ENCODE peak calls at places on chromosomes 3 and 15, in seven cellular contexts. A is mesendoderm, U is heart right ventricle, P is cardiac muscle cell, M is colonic mucosa, D is body of pancreas, G is psoas muscle. N is an unnamed sample.

GRCh38 chr3:49351521-49352011 is 6.6 kb downstream of the GPX1 start:
- DNase-seq in G (no peak), M (no peak), P (peak), A (peak), D (no peak), U (no peak), N (peak)

GRCh38 chr15:77474987-77475385 is 54.3 kb downstream of the HMG20A start:
- DNase-seq in A (no peak), G (no peak), U (no peak), D (no peak), M (no peak), P (no peak), N (no peak)

GRCh38 chr3:154242766-154243165 is 81.5 kb downstream of the DHX36 start:
- DNase-seq in G (no peak), D (no peak), M (no peak), U (no peak), A (peak), P (no peak), N (no peak)

GRCh38 chr3:112605285-112605684 is 35.7 kb downstream of the CCDC80 start:
- DNase-seq in U (peak), A (peak), D (no peak), M (no peak), G (no peak), P (peak), N (no peak)

GRCh38 chr3:127665586-127665985 is 7.2 kb upstream of the ABTB1 start:
- DNase-seq in D (no peak), U (no peak), G (no peak), M (no peak), P (no peak), A (no peak), N (no peak)

GRCh38 chr3:32143849-32144757 is 37.7 kb downstream of the GPD1L start:
- DNase-seq in M (peak), A (peak), U (peak), P (peak), G (no peak), D (peak), N (peak)

GRCh38 chr3:65412591-65412990 is 626.1 kb downstream of the MAGI1 start:
- DNase-seq in U (peak), M (peak), G (peak), P (no peak), A (peak), D (peak), N (no peak)

GRCh38 chr3:81419196-81419595 is 342.2 kb downstream of the GBE1 start:
- DNase-seq in D (no peak), P (peak), G (no peak), U (no peak), M (no peak), A (no peak), N (no peak)

GRCh38 chr3:126345641-126346460 is 11.4 kb downstream of the KLF15 start:
- DNase-seq in D (no peak), G (peak), A (no peak), P (no peak), U (peak), M (peak), N (no peak)

GRCh38 chr3:57393957-57394356 is 101.5 kb upstream of the ASB14 start:
- DNase-seq in G (no peak), D (no peak), A (no peak), U (no peak), M (no peak), P (no peak), N (no peak)

GRCh38 chr3:136842294-136842693 is 19.7 kb upstream of the NCK1 start:
- DNase-seq in U (no peak), M (no peak), P (no peak), G (no peak), A (peak), D (no peak), N (no peak)

GRCh38 chr3:69998759-69999158 is 774 bp upstream of the SAMMSON start:
- DNase-seq in A (no peak), P (no peak), M (no peak), G (no peak), U (no peak), D (no peak), N (no peak)

GRCh38 chr15:38883987-38884386 is 319.4 kb upstream of the RASGRP1 start:
- DNase-seq in D (no peak), A (no peak), U (no peak), M (no peak), P (peak), G (no peak), N (no peak)

GRCh38 chr3:122794483-122794778 is 438 bp upstream of the SLC49A4 start:
- DNase-seq in P (no peak), G (no peak), M (no peak), D (no peak), A (no peak), U (no peak), N (no peak)

GRCh38 chr15:40336129-40337122 is 4.3 kb downstream of the CCDC9B start:
- DNase-seq in G (no peak), A (no peak), U (no peak), P (no peak), D (no peak), M (peak), N (no peak)

GRCh38 chr15:37002041-37002689 is 98.2 kb downstream of the MEIS2 start:
- DNase-seq in U (no peak), D (no peak), M (no peak), A (peak), P (no peak), G (no peak), N (no peak)

GRCh38 chr3:152729906-152730305 is 105.0 kb upstream of the P2RY1 start:
- DNase-seq in P (no peak), G (no peak), D (no peak), A (no peak), M (no peak), U (no peak), N (no peak)

GRCh38 chr3:174957081-174957480 is 97.9 kb downstream of the NAALADL2 start:
- DNase-seq in U (no peak), G (no peak), A (peak), P (no peak), D (no peak), M (no peak), N (peak)

GRCh38 chr3:135513106-135514063 is 452.1 kb upstream of the PPP2R3A start:
- DNase-seq in M (no peak), A (peak), P (peak), D (no peak), U (no peak), G (no peak), N (peak)

GRCh38 chr3:137709011-137709601 is 55.0 kb upstream of the SOX14 start:
- DNase-seq in M (no peak), D (no peak), G (no peak), U (no peak), A (peak), P (no peak), N (peak)

GRCh38 chr15:37981781-37982180 is 47.3 kb downstream of the TMCO5A start:
- DNase-seq in A (peak), G (no peak), U (no peak), M (no peak), D (no peak), P (peak), N (peak)

GRCh38 chr3:177338697-177339219 is 141.5 kb upstream of the TBL1XR1 start:
- DNase-seq in M (peak), U (no peak), G (no peak), P (peak), A (peak), D (no peak), N (no peak)

GRCh38 chr15:25415707-25416106 is 23.1 kb downstream of the UBE3A start:
- DNase-seq in P (no peak), D (no peak), G (no peak), A (no peak), M (no peak), U (no peak), N (no peak)

GRCh38 chr3:121883507-121883906 is 10.7 kb upstream of the SLC15A2 start:
- DNase-seq in A (peak), D (no peak), P (peak), M (no peak), U (no peak), G (no peak), N (peak)

GRCh38 chr3:39144095-39144747 is 9.2 kb downstream of the CSRNP1 start:
- DNase-seq in U (no peak), D (no peak), A (no peak), G (peak), P (no peak), M (no peak), N (no peak)

GRCh38 chr3:139935071-139935865 is at the start of gene CLSTN2:
- DNase-seq in G (peak), U (peak), M (peak), P (peak), A (peak), D (peak), N (no peak)

GRCh38 chr15:66620744-66621344 is 55.0 kb upstream of the LCTL start:
- DNase-seq in A (no peak), D (no peak), P (no peak), M (no peak), G (no peak), U (no peak), N (no peak)

GRCh38 chr3:135393159-135393558 is 572.4 kb upstream of the PPP2R3A start:
- DNase-seq in A (no peak), D (no peak), P (no peak), G (no peak), M (no peak), U (no peak), N (no peak)

GRCh38 chr15:25738171-25738792 is 124.8 kb downstream of the ATP10A start:
- DNase-seq in A (no peak), D (no peak), P (peak), U (no peak), G (no peak), M (no peak), N (no peak)

GRCh38 chr15:83436513-83437158 is 10.5 kb upstream of the SH3GL3 start:
- DNase-seq in G (no peak), P (peak), M (no peak), A (peak), D (no peak), U (no peak), N (peak)

GRCh38 chr3:22373827-22374226 is 622.8 kb upstream of the ZNF385D start:
- DNase-seq in M (no peak), G (no peak), D (no peak), A (no peak), U (no peak), P (no peak), N (no peak)

GRCh38 chr3:117844676-117845075 is 1135.1 kb downstream of the TUSC7 start:
- DNase-seq in P (no peak), A (no peak), G (no peak), M (no peak), U (no peak), D (no peak), N (no peak)

GRCh38 chr15:96353378-96353930 is 23.0 kb downstream of the NR2F2 start:
- DNase-seq in D (no peak), A (no peak), G (no peak), P (no peak), M (no peak), U (no peak), N (no peak)

DNA sequence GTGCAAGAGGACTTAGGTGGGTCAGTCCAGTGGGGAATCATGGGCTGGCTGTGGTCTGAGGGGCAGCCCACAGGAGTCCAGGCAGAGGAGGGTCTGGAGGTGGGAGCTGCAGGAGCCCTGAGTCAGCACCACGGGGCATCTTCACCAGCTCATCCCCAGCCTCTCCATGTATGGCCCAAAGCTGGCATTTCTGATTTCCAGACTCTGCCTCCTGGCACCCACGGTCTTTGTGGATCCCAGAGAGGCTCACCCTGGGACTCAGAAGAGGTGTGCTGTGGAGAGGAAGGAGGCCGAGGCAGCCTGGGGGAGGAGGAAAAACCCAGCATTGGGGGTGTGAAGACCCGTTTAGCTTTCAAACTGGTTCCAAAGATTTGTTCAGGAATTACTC is 64.5 kb upstream of the KLF13 start:
- DNase-seq in P (no peak), U (no peak), D (no peak), G (no peak), M (peak), A (no peak), N (no peak)
- H3K27ac ChIP-seq in P (no peak), U (no peak), D (no peak), G (no peak), M (no peak), A (no peak), N (no peak)

GRCh38 chr3:157127831-157128767 is 31.8 kb downstream of the CCNL1 start:
- DNase-seq in P (peak), U (no peak), M (no peak), A (peak), D (peak), G (peak), N (peak)
- H3K27ac ChIP-seq in P (peak), U (peak), M (peak), A (no peak), D (peak), G (peak), N (peak)

DNA sequence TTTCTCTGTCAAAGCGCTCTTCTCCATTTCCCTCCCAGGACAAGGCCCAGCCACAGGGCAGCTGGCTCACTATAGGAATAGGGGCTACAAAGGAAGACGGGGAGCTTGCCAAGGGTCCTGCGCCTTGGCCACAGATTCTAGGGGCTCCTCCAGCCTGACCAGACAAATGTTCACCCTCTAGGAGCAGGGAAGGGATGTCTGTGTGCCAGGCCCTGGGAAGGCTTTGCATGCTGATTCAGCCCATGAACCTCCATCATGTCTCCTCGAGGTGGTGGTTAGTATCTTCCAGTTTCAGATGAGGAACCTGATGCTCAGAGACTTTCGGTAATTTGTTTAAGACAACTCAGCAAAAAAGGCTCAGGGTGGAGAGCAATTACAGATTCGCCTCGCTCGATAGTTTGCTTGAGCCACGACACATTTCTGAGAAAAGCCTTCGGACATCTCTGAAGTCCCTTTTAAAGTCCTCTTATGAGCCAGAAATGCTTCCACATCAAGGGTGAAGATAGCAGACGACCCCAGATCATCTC is 110.0 kb downstream of the XXYLT1 start:
- DNase-seq in G (no peak), P (no peak), U (no peak), M (no peak), D (no peak), A (no peak), N (no peak)
- H3K27ac ChIP-seq in G (peak), P (no peak), U (peak), M (peak), D (no peak), A (no peak), N (no peak)

DNA sequence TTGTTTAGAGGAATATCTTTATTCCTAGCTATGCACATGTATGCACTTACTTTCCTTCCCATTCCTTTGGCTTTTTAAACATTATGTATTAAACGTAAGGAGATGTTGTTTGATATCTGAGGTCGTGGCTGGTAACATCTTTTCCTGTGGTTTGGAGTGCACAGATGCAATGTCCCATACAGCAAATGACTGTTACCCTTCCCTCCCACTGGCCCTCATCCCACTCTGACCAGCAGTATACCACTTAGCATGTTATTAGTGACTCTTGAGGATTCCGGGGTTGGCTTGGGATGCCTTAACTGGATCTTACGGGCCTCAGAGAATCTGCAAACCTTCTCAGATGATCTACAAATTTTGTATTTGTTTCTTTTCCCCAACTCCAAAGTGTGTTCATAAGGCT is 34.5 kb downstream of the TGFBR2 start:
- DNase-seq in D (no peak), M (no peak), U (no peak), A (no peak), G (no peak), P (no peak), N (no peak)
- H3K27ac ChIP-seq in D (no peak), M (no peak), U (peak), A (no peak), G (no peak), P (no peak), N (no peak)

GRCh38 chr15:63371297-63371918 is 10.2 kb downstream of the CA12 start:
- DNase-seq in U (no peak), G (peak), M (no peak), A (no peak), P (peak), D (no peak), N (peak)
- H3K27ac ChIP-seq in U (no peak), G (no peak), M (no peak), A (no peak), P (no peak), D (no peak), N (peak)

GRCh38 chr15:52656412-52656811 is 22.8 kb downstream of the ATOSA start:
- DNase-seq in G (no peak), U (no peak), P (no peak), A (no peak), M (no peak), D (no peak), N (no peak)

GRCh38 chr15:52658955-52659354 is 20.2 kb downstream of the ATOSA start:
- DNase-seq in A (no peak), P (no peak), G (no peak), U (no peak), D (no peak), M (no peak), N (no peak)

GRCh38 chr15:52653451-52653964 is 25.7 kb downstream of the ATOSA start:
- DNase-seq in P (peak), G (no peak), D (no peak), U (no peak), M (no peak), A (peak), N (peak)

GRCh38 chr15:52660192-52660591 is 19.0 kb downstream of the ATOSA start:
- DNase-seq in P (no peak), D (peak), G (no peak), A (no peak), U (no peak), M (no peak), N (no peak)

GRCh38 chr15:52657338-52657737 is 21.9 kb downstream of the ATOSA start:
- DNase-seq in U (no peak), A (no peak), G (no peak), D (no peak), M (no peak), P (peak), N (no peak)
- H3K27ac ChIP-seq in U (peak), A (no peak), G (peak), D (peak), M (no peak), P (no peak), N (no peak)

GRCh38 chr15:88454867-88455810 is 12.0 kb downstream of the MRPL46 start:
- DNase-seq in U (peak), P (peak), M (peak), D (peak), A (peak), G (peak), N (no peak)

GRCh38 chr15:88454231-88454630 is 13.0 kb downstream of the MRPL46 start:
- DNase-seq in P (peak), U (no peak), A (no peak), D (no peak), G (no peak), M (no peak), N (no peak)

GRCh38 chr15:88456733-88457132 is 10.5 kb downstream of the MRPL46 start:
- DNase-seq in D (no peak), U (no peak), A (no peak), P (no peak), M (no peak), G (no peak), N (no peak)
- H3K27ac ChIP-seq in D (no peak), U (no peak), A (no peak), P (no peak), M (no peak), G (no peak), N (no peak)

DNA sequence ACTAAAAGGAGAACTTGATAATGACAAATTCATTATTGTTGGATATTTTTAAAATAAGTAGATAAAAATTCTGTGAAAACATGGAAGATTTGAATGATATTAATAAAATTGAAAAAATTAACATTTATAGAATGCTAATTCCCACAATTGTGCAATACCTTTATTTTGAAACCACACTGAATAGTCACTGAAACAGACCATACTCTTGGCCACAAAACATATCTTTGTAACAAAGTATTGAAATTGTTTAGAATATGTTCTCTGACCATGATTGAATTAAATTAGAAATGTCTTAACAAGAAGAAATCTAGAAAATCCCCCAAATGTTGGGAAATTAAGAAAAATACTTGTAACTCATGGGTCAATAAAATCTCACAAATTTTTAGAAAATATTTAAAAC is 49.2 kb downstream of the ARHGAP11B start:
- DNase-seq in M (no peak), D (no peak), G (no peak), U (no peak), A (no peak), P (peak), N (no peak)
- H3K27ac ChIP-seq in M (no peak), D (no peak), G (no peak), U (no peak), A (no peak), P (no peak), N (no peak)

GRCh38 chr15:51829360-51830278 is at the start of gene TMOD3:
- DNase-seq in G (peak), U (peak), A (peak), M (peak), D (peak), P (peak), N (peak)
- H3K27ac ChIP-seq in G (peak), U (peak), A (peak), M (peak), D (peak), P (peak), N (peak)

GRCh38 chr3:101853971-101854370 is 4.7 kb downstream of the NFKBIZ start:
- DNase-seq in P (no peak), A (no peak), D (no peak), G (no peak), M (no peak), U (no peak), N (no peak)

GRCh38 chr3:101852315-101852714 is 3.0 kb downstream of the NFKBIZ start:
- DNase-seq in A (no peak), P (no peak), U (no peak), G (no peak), D (no peak), M (no peak), N (no peak)

GRCh38 chr3:101852983-101853382 is 3.7 kb downstream of the NFKBIZ start:
- DNase-seq in P (no peak), G (no peak), M (no peak), D (no peak), A (no peak), U (no peak), N (no peak)

GRCh38 chr3:101853465-101853864 is 4.2 kb downstream of the NFKBIZ start:
- DNase-seq in A (no peak), D (no peak), P (no peak), U (no peak), M (no peak), G (no peak), N (no peak)

GRCh38 chr3:101854608-101855304 is 5.4 kb downstream of the NFKBIZ start:
- DNase-seq in A (no peak), U (no peak), M (peak), G (no peak), P (no peak), D (no peak), N (no peak)
- H3K27ac ChIP-seq in A (no peak), U (no peak), M (peak), G (no peak), P (no peak), D (peak), N (no peak)

N was measured in foreskin keratinocyte.